ENCODE peak calls at places on chromosomes 12 and 14, in five cellular contexts. J is H9, H is AG04449, G is progenitor cell of endocrine pancreas, F is nephron progenitor cell. P is an unnamed sample.

GRCh38 chr14:94009767-94010166 is 12.7 kb downstream of the CCDC197 start:
- DNase-seq in J (no peak), H (no peak), G (no peak), F (no peak), P (no peak)

GRCh38 chr12:121799842-121800693 is 3.7 kb upstream of the SETD1B start:
- DNase-seq in J (peak), H (peak), G (no peak), F (peak), P (peak)

GRCh38 chr12:52402377-52402776 is 3.8 kb downstream of the KRT82 start:
- DNase-seq in J (no peak), H (no peak), G (no peak), F (no peak), P (no peak)

GRCh38 chr12:126492181-126492580 is 1426.9 kb downstream of the AACS start:
- DNase-seq in J (no peak), H (no peak), G (no peak), F (no peak), P (no peak)

GRCh38 chr14:101116065-101116464 is 212.5 kb upstream of the RTL1 start:
- DNase-seq in J (no peak), H (no peak), G (no peak), F (no peak), P (no peak)

GRCh38 chr14:45085004-45085403 is 1.1 kb downstream of the PRPF39 start:
- DNase-seq in J (no peak), H (no peak), G (no peak), F (no peak), P (no peak)

GRCh38 chr12:73769337-73769736 is 768.3 kb upstream of the ATXN7L3B start:
- DNase-seq in J (no peak), H (no peak), G (no peak), F (no peak), P (no peak)

GRCh38 chr14:25007832-25008231 is 42.1 kb downstream of the STXBP6 start:
- DNase-seq in J (no peak), H (no peak), G (no peak), F (no peak), P (no peak)

GRCh38 chr14:32408018-32408417 is 78.9 kb downstream of the AKAP6 start:
- DNase-seq in J (no peak), H (no peak), G (no peak), F (no peak), P (no peak)

GRCh38 chr14:50018236-50019210 is 97.8 kb downstream of the VCPKMT start:
- DNase-seq in J (no peak), H (no peak), G (no peak), F (no peak), P (no peak)

GRCh38 chr14:52551696-52552062 is 626 bp downstream of the TXNDC16 start:
- DNase-seq in J (no peak), H (no peak), G (no peak), F (no peak), P (no peak)

GRCh38 chr14:77498120-77498979 is at the start of gene ISM2:
- DNase-seq in J (peak), H (no peak), G (peak), F (peak), P (no peak)

GRCh38 chr12:80684077-80684495 is 23.3 kb upstream of the MYF6 start:
- DNase-seq in J (peak), H (no peak), G (no peak), F (no peak), P (no peak)

GRCh38 chr14:26867171-26867757 is 269.4 kb upstream of the NOVA1 start:
- DNase-seq in J (no peak), H (no peak), G (no peak), F (no peak), P (no peak)

GRCh38 chr12:108855284-108856169 is 1.9 kb downstream of the SSH1 start:
- DNase-seq in J (no peak), H (no peak), G (no peak), F (no peak), P (no peak)

GRCh38 chr14:105481886-105482454 is 4.7 kb upstream of the CRIP1 start:
- DNase-seq in J (peak), H (peak), G (peak), F (peak), P (peak)

GRCh38 chr14:64064447-64064846 is 211.6 kb downstream of the SYNE2 start:
- DNase-seq in J (no peak), H (no peak), G (no peak), F (no peak), P (no peak)

GRCh38 chr14:52067873-52068740 is 752 bp downstream of the NID2 start:
- DNase-seq in J (peak), H (no peak), G (peak), F (peak), P (peak)

GRCh38 chr12:3317481-3317815 is 173.6 kb upstream of the PRMT8 start:
- DNase-seq in J (no peak), H (no peak), G (no peak), F (no peak), P (no peak)

GRCh38 chr14:78637903-78638302 is 467.7 kb downstream of the NRXN3 start:
- DNase-seq in J (no peak), H (no peak), G (no peak), F (peak), P (no peak)

GRCh38 chr14:66708262-66708661 is 200.3 kb downstream of the GPHN start:
- DNase-seq in J (no peak), H (no peak), G (no peak), F (no peak), P (no peak)
- TF ChIP-seq CTCF in J (no peak), H (no peak), G (no peak), F (no peak), P (no peak)

DNA sequence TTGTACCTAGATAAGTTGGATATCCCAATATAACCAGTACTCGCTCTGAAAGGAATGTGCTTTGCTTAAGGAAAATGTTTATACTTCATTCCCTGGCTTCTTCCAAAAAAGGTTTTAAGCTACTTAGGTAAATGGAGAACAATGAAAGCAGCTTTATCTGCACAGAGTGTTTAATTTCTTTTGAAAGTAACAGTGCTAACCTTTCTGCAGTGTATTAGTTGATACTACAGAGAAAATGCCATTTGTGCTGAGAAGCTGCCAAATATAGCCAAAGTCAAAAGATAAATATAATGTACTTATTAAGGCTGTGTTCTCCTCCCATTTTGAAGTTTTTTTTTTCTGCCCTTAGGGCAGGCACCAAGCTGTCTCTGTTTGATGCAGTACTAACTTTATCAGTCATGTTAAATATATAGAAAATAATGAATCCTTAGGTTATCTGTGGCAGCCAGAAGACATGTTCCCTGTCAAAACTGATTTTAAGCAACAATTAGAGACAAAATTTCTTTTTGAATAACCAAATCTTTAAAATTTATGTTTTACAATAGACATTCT is 145.4 kb upstream of the KITLG start:
- DNase-seq in J (no peak), H (no peak), G (no peak), F (no peak), P (no peak)
- TF ChIP-seq CTCF in J (no peak), H (no peak), G (no peak), F (no peak), P (no peak)

DNA sequence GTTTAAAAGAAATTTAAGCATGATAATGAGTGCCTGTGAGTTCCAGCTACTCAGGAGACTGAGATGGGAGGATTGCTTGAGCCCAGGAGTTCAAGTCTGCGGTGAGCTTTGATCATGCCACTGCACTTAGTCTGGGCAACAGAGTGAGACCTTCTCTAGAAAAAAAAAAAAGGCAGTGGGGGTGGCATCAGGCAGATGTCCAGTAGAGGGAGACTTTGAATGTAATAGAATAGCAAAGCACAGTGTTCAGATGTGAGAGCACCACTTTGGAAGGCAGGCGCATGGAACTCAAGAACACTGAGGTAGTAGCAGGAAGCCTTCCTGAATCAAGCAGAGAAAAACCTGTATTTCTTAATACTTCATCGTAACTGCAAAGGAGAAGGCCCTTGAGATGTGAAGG is 394.5 kb upstream of the GARIN6 start:
- DNase-seq in J (no peak), H (no peak), G (no peak), F (no peak), P (no peak)
- TF ChIP-seq CTCF in J (peak), H (no peak), G (peak), F (no peak), P (peak)

GRCh38 chr14:29222671-29223268 is 456.2 kb downstream of the FOXG1 start:
- DNase-seq in J (peak), H (no peak), G (no peak), F (peak), P (no peak)
- TF ChIP-seq CTCF in J (peak), H (peak), G (peak), F (peak), P (peak)

GRCh38 chr12:6083606-6084005 is 40.9 kb downstream of the VWF start:
- DNase-seq in J (no peak), H (no peak), G (no peak), F (no peak), P (no peak)

GRCh38 chr12:6085841-6086240 is 38.6 kb downstream of the VWF start:
- DNase-seq in J (no peak), H (no peak), G (no peak), F (no peak), P (no peak)

GRCh38 chr12:6084969-6085450 is 39.5 kb downstream of the VWF start:
- DNase-seq in J (no peak), H (no peak), G (no peak), F (no peak), P (no peak)

GRCh38 chr12:6082613-6083012 is 41.9 kb downstream of the VWF start:
- DNase-seq in J (no peak), H (no peak), G (no peak), F (no peak), P (no peak)

GRCh38 chr12:6084261-6084968 is 40.1 kb downstream of the VWF start:
- DNase-seq in J (peak), H (no peak), G (no peak), F (no peak), P (no peak)
- TF ChIP-seq CTCF in J (no peak), H (no peak), G (no peak), F (no peak), P (peak)